ENCODE peak calls at places on chromosomes 3 and 15, in seven cellular contexts. One of them, this sample, is unnamed.

GRCh38 chr3:149019581-149019980 is 28.2 kb downstream of the GYG1 start:
- DNase-seq in upper lobe of right lung: no peak
- DNase-seq in neuronal stem cell: no peak
- DNase-seq in body of pancreas: peak
- DNase-seq in BE2C: no peak
- DNase-seq in tibial artery: no peak
- DNase-seq in stomach: no peak
- DNase-seq in this sample: no peak

GRCh38 chr15:67820992-67821783 is 4.1 kb upstream of the SKOR1 start:
- DNase-seq in upper lobe of right lung: peak
- DNase-seq in neuronal stem cell: no peak
- DNase-seq in body of pancreas: peak
- DNase-seq in BE2C: no peak
- DNase-seq in tibial artery: peak
- DNase-seq in stomach: peak
- DNase-seq in this sample: peak

GRCh38 chr3:64059484-64059883 is 36.2 kb upstream of the PSMD6 start:
- DNase-seq in upper lobe of right lung: no peak
- DNase-seq in neuronal stem cell: no peak
- DNase-seq in body of pancreas: no peak
- DNase-seq in BE2C: no peak
- DNase-seq in tibial artery: no peak
- DNase-seq in stomach: no peak
- DNase-seq in this sample: no peak

GRCh38 chr3:169980055-169980454 is 13.4 kb downstream of the SEC62 start:
- DNase-seq in upper lobe of right lung: no peak
- DNase-seq in neuronal stem cell: no peak
- DNase-seq in body of pancreas: no peak
- DNase-seq in BE2C: no peak
- DNase-seq in tibial artery: no peak
- DNase-seq in stomach: no peak
- DNase-seq in this sample: no peak

GRCh38 chr3:185717121-185717520 is 107.7 kb downstream of the IGF2BP2 start:
- DNase-seq in upper lobe of right lung: no peak
- DNase-seq in neuronal stem cell: no peak
- DNase-seq in body of pancreas: no peak
- DNase-seq in BE2C: no peak
- DNase-seq in tibial artery: no peak
- DNase-seq in stomach: no peak
- DNase-seq in this sample: no peak

GRCh38 chr3:138180375-138181029 is 5.8 kb upstream of the DBR1 start:
- DNase-seq in upper lobe of right lung: no peak
- DNase-seq in neuronal stem cell: no peak
- DNase-seq in body of pancreas: peak
- DNase-seq in BE2C: peak
- DNase-seq in tibial artery: no peak
- DNase-seq in stomach: no peak
- DNase-seq in this sample: peak

GRCh38 chr3:64304996-64305395 is 79.7 kb upstream of the PRICKLE2 start:
- DNase-seq in upper lobe of right lung: no peak
- DNase-seq in neuronal stem cell: no peak
- DNase-seq in body of pancreas: no peak
- DNase-seq in BE2C: no peak
- DNase-seq in tibial artery: no peak
- DNase-seq in stomach: no peak
- DNase-seq in this sample: no peak

GRCh38 chr3:50133283-50133615 is 21.9 kb upstream of the SEMA3F start:
- DNase-seq in upper lobe of right lung: no peak
- DNase-seq in neuronal stem cell: no peak
- DNase-seq in body of pancreas: no peak
- DNase-seq in BE2C: no peak
- DNase-seq in tibial artery: no peak
- DNase-seq in stomach: no peak
- DNase-seq in this sample: no peak

GRCh38 chr3:178990293-178990692 is 81.3 kb downstream of the ZMAT3 start:
- DNase-seq in upper lobe of right lung: no peak
- DNase-seq in neuronal stem cell: no peak
- DNase-seq in body of pancreas: no peak
- DNase-seq in BE2C: no peak
- DNase-seq in tibial artery: no peak
- DNase-seq in stomach: no peak
- DNase-seq in this sample: no peak

GRCh38 chr3:195094211-195094921 is 176.6 kb downstream of the XXYLT1 start:
- DNase-seq in upper lobe of right lung: peak
- DNase-seq in neuronal stem cell: no peak
- DNase-seq in body of pancreas: no peak
- DNase-seq in BE2C: peak
- DNase-seq in tibial artery: no peak
- DNase-seq in stomach: no peak
- DNase-seq in this sample: no peak

GRCh38 chr3:12473503-12473902 is 10.8 kb upstream of the TSEN2 start:
- DNase-seq in upper lobe of right lung: no peak
- DNase-seq in neuronal stem cell: no peak
- DNase-seq in body of pancreas: no peak
- DNase-seq in BE2C: no peak
- DNase-seq in tibial artery: no peak
- DNase-seq in stomach: no peak
- DNase-seq in this sample: no peak

GRCh38 chr3:131142580-131142979 is 115.9 kb downstream of the NEK11 start:
- DNase-seq in upper lobe of right lung: no peak
- DNase-seq in neuronal stem cell: no peak
- DNase-seq in body of pancreas: no peak
- DNase-seq in BE2C: no peak
- DNase-seq in tibial artery: no peak
- DNase-seq in stomach: no peak
- DNase-seq in this sample: no peak

GRCh38 chr3:17553080-17553479 is 189.4 kb downstream of the TBC1D5 start:
- DNase-seq in upper lobe of right lung: no peak
- DNase-seq in neuronal stem cell: no peak
- DNase-seq in body of pancreas: no peak
- DNase-seq in BE2C: no peak
- DNase-seq in tibial artery: no peak
- DNase-seq in stomach: no peak
- DNase-seq in this sample: no peak

GRCh38 chr15:66800584-66801235 is 98.7 kb downstream of the SMAD6 start:
- DNase-seq in upper lobe of right lung: no peak
- DNase-seq in neuronal stem cell: no peak
- DNase-seq in body of pancreas: no peak
- DNase-seq in BE2C: no peak
- DNase-seq in tibial artery: no peak
- DNase-seq in stomach: no peak
- DNase-seq in this sample: peak

GRCh38 chr3:156685752-156686151 is 11.4 kb downstream of the TIPARP start:
- DNase-seq in upper lobe of right lung: no peak
- DNase-seq in neuronal stem cell: no peak
- DNase-seq in body of pancreas: no peak
- DNase-seq in BE2C: no peak
- DNase-seq in tibial artery: no peak
- DNase-seq in stomach: no peak
- DNase-seq in this sample: no peak

GRCh38 chr15:52673734-52674133 is 5.5 kb downstream of the ATOSA start:
- DNase-seq in upper lobe of right lung: no peak
- DNase-seq in neuronal stem cell: no peak
- DNase-seq in body of pancreas: no peak
- DNase-seq in BE2C: no peak
- DNase-seq in tibial artery: no peak
- DNase-seq in stomach: no peak
- DNase-seq in this sample: no peak

GRCh38 chr3:65245133-65246076 is 557.6 kb upstream of the ADAMTS9 start:
- DNase-seq in upper lobe of right lung: no peak
- DNase-seq in neuronal stem cell: no peak
- DNase-seq in body of pancreas: no peak
- DNase-seq in BE2C: no peak
- DNase-seq in tibial artery: no peak
- DNase-seq in stomach: no peak
- DNase-seq in this sample: no peak

GRCh38 chr15:55552461-55552860 is 35.7 kb downstream of the PYGO1 start:
- DNase-seq in upper lobe of right lung: no peak
- DNase-seq in neuronal stem cell: no peak
- DNase-seq in body of pancreas: no peak
- DNase-seq in BE2C: no peak
- DNase-seq in tibial artery: no peak
- DNase-seq in stomach: no peak
- DNase-seq in this sample: no peak

GRCh38 chr3:72100626-72101187 is 315.8 kb upstream of the PROK2 start:
- DNase-seq in upper lobe of right lung: peak
- DNase-seq in neuronal stem cell: peak
- DNase-seq in body of pancreas: peak
- DNase-seq in BE2C: peak
- DNase-seq in tibial artery: peak
- DNase-seq in stomach: peak
- DNase-seq in this sample: peak

GRCh38 chr3:61802772-61803171 is 241.4 kb downstream of the PTPRG start:
- DNase-seq in upper lobe of right lung: no peak
- DNase-seq in neuronal stem cell: no peak
- DNase-seq in body of pancreas: no peak
- DNase-seq in BE2C: no peak
- DNase-seq in tibial artery: no peak
- DNase-seq in stomach: no peak
- DNase-seq in this sample: no peak

GRCh38 chr3:1214928-1215327 is 122.1 kb downstream of the CNTN6 start:
- DNase-seq in upper lobe of right lung: no peak
- DNase-seq in neuronal stem cell: no peak
- DNase-seq in body of pancreas: no peak
- DNase-seq in BE2C: no peak
- DNase-seq in tibial artery: no peak
- DNase-seq in stomach: no peak
- DNase-seq in this sample: no peak

GRCh38 chr3:124986153-124987143 is 51.9 kb upstream of the MUC13 start:
- DNase-seq in upper lobe of right lung: no peak
- DNase-seq in neuronal stem cell: no peak
- DNase-seq in body of pancreas: no peak
- DNase-seq in BE2C: peak
- DNase-seq in tibial artery: peak
- DNase-seq in stomach: no peak
- DNase-seq in this sample: peak

DNA sequence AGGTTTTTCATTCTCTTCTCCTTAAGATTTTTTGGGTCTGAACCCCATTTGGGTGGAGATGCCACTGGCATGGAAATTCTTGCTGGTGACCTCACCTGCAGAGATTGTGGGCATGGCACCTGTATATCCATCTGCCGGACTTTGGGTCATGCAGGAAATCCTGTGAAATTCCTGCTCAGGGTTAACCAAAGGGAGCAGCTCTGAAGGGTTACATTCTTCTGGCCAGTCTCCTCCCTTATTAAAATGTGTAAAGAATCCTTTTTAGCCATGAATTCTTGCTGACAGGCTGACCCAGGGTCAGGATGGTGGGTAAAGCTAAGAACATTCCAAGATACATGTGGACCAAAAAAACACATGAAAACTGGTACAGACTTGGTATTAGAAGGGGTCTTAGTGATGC is 27.4 kb downstream of the ARHGEF26 start:
- DNase-seq in upper lobe of right lung: no peak
- DNase-seq in neuronal stem cell: no peak
- DNase-seq in body of pancreas: no peak
- DNase-seq in BE2C: no peak
- DNase-seq in tibial artery: no peak
- DNase-seq in stomach: no peak
- DNase-seq in this sample: no peak
- H3K4me3 ChIP-seq in upper lobe of right lung: no peak
- H3K4me3 ChIP-seq in neuronal stem cell: no peak
- H3K4me3 ChIP-seq in body of pancreas: no peak
- H3K4me3 ChIP-seq in BE2C: no peak
- H3K4me3 ChIP-seq in tibial artery: no peak
- H3K4me3 ChIP-seq in stomach: no peak
- H3K4me3 ChIP-seq in this sample: no peak

DNA sequence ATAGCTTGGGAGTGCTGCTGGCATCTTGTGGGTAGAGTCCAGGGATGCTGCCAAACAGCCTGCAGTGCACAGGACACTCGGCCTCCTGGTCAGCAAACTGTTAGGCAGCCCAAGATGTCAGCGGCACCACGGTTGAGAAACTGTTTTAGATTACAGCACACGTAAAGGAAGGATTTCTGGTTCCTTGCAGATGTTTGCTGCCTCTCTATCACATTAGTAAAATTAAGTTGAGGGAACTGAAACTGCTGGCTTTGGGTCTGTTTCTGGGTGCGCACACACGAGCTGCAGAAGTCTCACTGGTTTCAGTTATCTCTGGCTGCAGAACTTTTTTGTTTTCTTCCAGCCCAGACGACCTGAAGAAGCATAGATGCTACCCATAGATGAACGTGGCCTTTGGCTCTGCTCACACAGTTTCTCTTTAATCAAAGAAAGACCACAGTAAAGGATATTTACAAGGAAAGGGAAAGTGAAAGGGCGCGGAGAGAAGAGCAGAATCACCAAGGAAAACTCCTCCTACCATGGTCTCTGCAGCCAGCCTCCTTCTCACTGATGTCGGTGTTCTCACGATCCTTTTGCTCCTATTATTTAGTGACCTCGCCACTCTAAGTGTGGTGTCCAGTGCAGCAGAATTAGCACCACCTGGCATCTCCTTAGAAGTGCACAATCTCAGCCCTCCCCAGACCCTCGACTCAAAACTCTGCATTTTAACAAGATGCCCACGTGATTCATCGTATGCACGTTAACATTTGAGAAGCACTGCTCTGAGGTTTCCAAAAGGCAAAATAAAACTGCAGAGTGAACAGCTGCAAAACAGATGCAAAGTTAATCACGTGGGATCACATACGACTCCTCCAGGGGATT is 50.6 kb upstream of the AKAP13 start:
- DNase-seq in upper lobe of right lung: no peak
- DNase-seq in neuronal stem cell: no peak
- DNase-seq in body of pancreas: peak
- DNase-seq in BE2C: no peak
- DNase-seq in tibial artery: peak
- DNase-seq in stomach: no peak
- DNase-seq in this sample: peak
- H3K4me3 ChIP-seq in upper lobe of right lung: peak
- H3K4me3 ChIP-seq in neuronal stem cell: no peak
- H3K4me3 ChIP-seq in body of pancreas: no peak
- H3K4me3 ChIP-seq in BE2C: peak
- H3K4me3 ChIP-seq in tibial artery: peak
- H3K4me3 ChIP-seq in stomach: peak
- H3K4me3 ChIP-seq in this sample: peak

DNA sequence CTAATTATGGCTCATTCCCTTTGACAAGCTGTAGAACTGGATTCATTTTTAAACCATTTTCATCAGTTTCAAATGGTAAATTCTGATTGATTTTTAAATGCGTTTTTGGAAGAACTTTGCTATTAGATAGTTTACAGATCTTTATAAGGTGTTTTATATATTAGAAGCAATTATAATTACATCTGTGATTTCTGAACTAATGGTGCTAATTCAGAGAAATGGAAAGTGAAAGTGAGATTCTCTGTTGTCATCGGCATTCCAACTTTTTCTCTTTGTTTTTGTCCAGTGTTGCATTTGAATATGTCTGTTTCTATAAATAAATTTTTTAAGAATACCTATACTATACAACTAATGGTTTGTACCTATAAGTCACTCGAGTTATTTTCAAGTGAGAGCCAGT is 62.7 kb downstream of the PXYLP1 start:
- DNase-seq in upper lobe of right lung: no peak
- DNase-seq in neuronal stem cell: no peak
- DNase-seq in body of pancreas: no peak
- DNase-seq in BE2C: no peak
- DNase-seq in tibial artery: no peak
- DNase-seq in stomach: no peak
- DNase-seq in this sample: no peak
- H3K4me3 ChIP-seq in upper lobe of right lung: peak
- H3K4me3 ChIP-seq in neuronal stem cell: no peak
- H3K4me3 ChIP-seq in body of pancreas: no peak
- H3K4me3 ChIP-seq in BE2C: no peak
- H3K4me3 ChIP-seq in tibial artery: peak
- H3K4me3 ChIP-seq in stomach: peak
- H3K4me3 ChIP-seq in this sample: peak

GRCh38 chr3:123693584-123693983 is 108.7 kb upstream of the HACD2 start:
- DNase-seq in upper lobe of right lung: no peak
- DNase-seq in neuronal stem cell: no peak
- DNase-seq in body of pancreas: no peak
- DNase-seq in BE2C: no peak
- DNase-seq in tibial artery: no peak
- DNase-seq in stomach: no peak
- DNase-seq in this sample: no peak
- H3K4me3 ChIP-seq in upper lobe of right lung: no peak
- H3K4me3 ChIP-seq in neuronal stem cell: no peak
- H3K4me3 ChIP-seq in body of pancreas: no peak
- H3K4me3 ChIP-seq in BE2C: no peak
- H3K4me3 ChIP-seq in tibial artery: no peak
- H3K4me3 ChIP-seq in stomach: no peak
- H3K4me3 ChIP-seq in this sample: no peak

This sample was measured in adrenal gland.